ENCODE peak calls at places on chromosomes 4 and X, in four cellular contexts. T is NCI-H446 treated with DMSO at 0.1 percent for 48 hours, Z is epithelial cell of proximal tubule, K is HuH-7.5. C is an unnamed sample.

GRCh38 chr4:185640809-185641675 is 105.7 kb upstream of the PDLIM3 start:
- DNase-seq in Z (peak; percentile 48), T (no peak), K (peak; percentile 10), C (peak; percentile 33)

GRCh38 chr4:89254847-89255246 is 52.8 kb downstream of the GPRIN3 start:
- DNase-seq in T (no peak), Z (no peak), K (peak; percentile 32), C (no peak)

GRCh38 chr4:3471098-3471760 is 8.1 kb downstream of the DOK7 start:
- DNase-seq in T (no peak), Z (no peak), K (no peak), C (no peak)

GRCh38 chr4:158809611-158810486 is 41.0 kb downstream of the FNIP2 start:
- DNase-seq in K (no peak), T (no peak), Z (peak; percentile 97), C (no peak)

GRCh38 chrX:119482497-119483480 is 14.5 kb downstream of the SLC25A5 start:
- DNase-seq in Z (no peak), T (no peak), K (no peak), C (peak; percentile 55)

GRCh38 chrX:138711399-138712347 is at the start of gene FGF13:
- DNase-seq in Z (no peak), T (no peak), K (peak; percentile 9), C (peak; percentile 27)

GRCh38 chr4:10623241-10623640 is 61.3 kb downstream of the CLNK start:
- DNase-seq in Z (no peak), K (no peak), T (no peak), C (no peak)

GRCh38 chr4:37652747-37653527 is 33.2 kb downstream of the RELL1 start:
- DNase-seq in T (no peak), K (no peak), Z (no peak), C (no peak)

GRCh38 chr4:5930456-5930855 is 37.6 kb upstream of the CRMP1 start:
- DNase-seq in Z (no peak), K (no peak), T (no peak), C (no peak)

GRCh38 chr4:128830906-128831525 is 21.5 kb downstream of the JADE1 start:
- DNase-seq in Z (no peak), T (no peak), K (no peak), C (no peak)

GRCh38 chr4:118968006-118968405 is 79.4 kb downstream of the SYNPO2 start:
- DNase-seq in Z (peak; percentile 67), T (no peak), K (no peak), C (peak; percentile 74)

GRCh38 chr4:101197350-101197749 is 150.0 kb downstream of the PPP3CA start:
- DNase-seq in T (no peak), Z (no peak), K (no peak), C (no peak)

GRCh38 chrX:130120746-130121504 is 10.6 kb upstream of the ELF4 start:
- DNase-seq in K (peak; percentile 59), T (no peak), Z (no peak), C (peak; percentile 22)

GRCh38 chr4:143882892-143883291 is 22.5 kb downstream of the GYPE start:
- DNase-seq in T (no peak), K (no peak), Z (no peak), C (no peak)

C was measured in NT2/D1.